ENCODE peak calls at places on chromosomes 4 and X, in nine cellular contexts. S is endothelial cell of umbilical vein, V is A549, D is endodermal cell, P is heart right ventricle, Z is suprapubic skin, M is PC-3, F is HCT116, T is cardiac fibroblast. N is an unnamed sample.

GRCh38 chr4:149574973-149575372 is 240.7 kb downstream of the IQCM start:
- DNase-seq in S (no peak), T (no peak), P (no peak), V (no peak), F (no peak), Z (no peak), M (no peak), D (no peak), N (no peak)

GRCh38 chr4:156774422-156774821 is 197.2 kb downstream of the PDGFC start:
- DNase-seq in D (no peak), T (peak), S (no peak), Z (peak), M (peak), V (peak), F (no peak), P (no peak), N (peak)

GRCh38 chr4:134544303-134544761 is 342.7 kb upstream of the PABPC4L start:
- DNase-seq in Z (no peak), T (peak), P (no peak), M (peak), D (no peak), S (peak), V (peak), F (peak), N (peak)

GRCh38 chr4:111991797-111992196 is 153.5 kb upstream of the FAM241A start:
- DNase-seq in D (no peak), F (peak), M (peak), T (peak), S (peak), Z (no peak), V (peak), P (no peak), N (peak)

GRCh38 chrX:105694839-105695238 is 127.5 kb upstream of the NRK start:
- DNase-seq in D (no peak), T (no peak), V (no peak), S (no peak), Z (no peak), P (no peak), F (no peak), M (peak), N (no peak)

GRCh38 chr4:102705391-102705935 is 55.3 kb downstream of the MANBA start:
- DNase-seq in M (no peak), P (no peak), T (no peak), D (peak), F (no peak), V (no peak), Z (no peak), S (no peak), N (no peak)

GRCh38 chrX:153885208-153885787 is 675 bp downstream of the L1CAM start:
- DNase-seq in D (no peak), T (no peak), M (no peak), Z (no peak), V (no peak), S (no peak), P (no peak), F (no peak), N (no peak)

GRCh38 chr4:128286474-128287158 is 997 bp downstream of the PGRMC2 start:
- DNase-seq in V (peak), M (peak), T (peak), S (peak), Z (no peak), P (no peak), F (peak), D (no peak), N (peak)

GRCh38 chrX:130994671-130995070 is 63.5 kb upstream of the ARHGAP36 start:
- DNase-seq in F (no peak), D (peak), P (no peak), T (peak), M (peak), S (peak), V (peak), Z (no peak), N (peak)

GRCh38 chrX:147550217-147550616 is 361.5 kb upstream of the FMR1 start:
- DNase-seq in M (peak), D (peak), T (no peak), V (no peak), Z (no peak), F (no peak), P (no peak), S (no peak), N (no peak)

GRCh38 chr4:3936184-3936583 is 170.0 kb downstream of the ADRA2C start:
- DNase-seq in P (no peak), Z (no peak), D (peak), M (no peak), F (no peak), V (no peak), S (no peak), T (no peak), N (no peak)

GRCh38 chr4:1373892-1374705 is 27.1 kb downstream of the UVSSA start:
- DNase-seq in F (no peak), T (no peak), D (peak), M (no peak), P (peak), Z (no peak), V (no peak), S (no peak), N (no peak)

GRCh38 chrX:154458954-154459829 is 1.1 kb downstream of the PLXNA3 start:
- DNase-seq in F (no peak), V (no peak), P (peak), D (peak), S (no peak), M (peak), Z (no peak), T (no peak), N (no peak)

GRCh38 chr4:94929696-94930095 is 171.9 kb downstream of the BMPR1B start:
- DNase-seq in T (no peak), V (no peak), P (no peak), D (no peak), M (no peak), Z (no peak), F (no peak), S (no peak), N (no peak)

GRCh38 chr4:30616943-30617646 is 103.1 kb upstream of the PCDH7 start:
- DNase-seq in V (no peak), T (peak), D (no peak), S (no peak), M (no peak), Z (no peak), P (no peak), F (no peak), N (peak)

GRCh38 chr4:55386073-55386472 is 9.7 kb upstream of the TMEM165 start:
- DNase-seq in S (peak), M (peak), F (peak), T (peak), D (peak), V (no peak), P (no peak), Z (no peak), N (peak)

GRCh38 chrX:99901091-99901490 is 509.0 kb downstream of the PCDH19 start:
- DNase-seq in T (no peak), M (no peak), V (no peak), P (no peak), D (no peak), S (no peak), Z (no peak), F (no peak), N (no peak)

DNA sequence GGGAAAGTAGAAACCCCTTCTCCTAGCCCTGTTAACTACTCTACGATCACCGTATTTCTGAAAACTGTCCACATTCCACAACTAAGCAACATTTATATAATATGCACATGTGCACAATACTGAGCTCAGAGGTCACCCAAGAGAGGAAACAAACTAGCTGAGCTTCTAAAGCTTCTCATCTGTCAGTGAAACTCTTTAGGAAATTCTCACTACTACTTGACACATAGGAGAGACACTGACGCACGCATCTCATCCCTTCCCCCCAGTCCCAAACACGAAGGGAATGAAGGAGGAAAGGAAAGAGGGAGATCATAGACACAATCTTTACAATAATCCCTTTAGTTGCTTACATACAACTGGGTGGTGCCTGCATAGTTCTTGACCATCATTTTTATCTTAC is 56.3 kb downstream of the METTL14 start:
- DNase-seq in F (no peak), D (no peak), M (no peak), T (peak), P (no peak), Z (no peak), V (no peak), S (no peak), N (peak)
- H3K4me3 ChIP-seq in F (no peak), D (no peak), M (no peak), T (no peak), P (peak), Z (no peak), V (no peak), S (no peak), N (no peak)

DNA sequence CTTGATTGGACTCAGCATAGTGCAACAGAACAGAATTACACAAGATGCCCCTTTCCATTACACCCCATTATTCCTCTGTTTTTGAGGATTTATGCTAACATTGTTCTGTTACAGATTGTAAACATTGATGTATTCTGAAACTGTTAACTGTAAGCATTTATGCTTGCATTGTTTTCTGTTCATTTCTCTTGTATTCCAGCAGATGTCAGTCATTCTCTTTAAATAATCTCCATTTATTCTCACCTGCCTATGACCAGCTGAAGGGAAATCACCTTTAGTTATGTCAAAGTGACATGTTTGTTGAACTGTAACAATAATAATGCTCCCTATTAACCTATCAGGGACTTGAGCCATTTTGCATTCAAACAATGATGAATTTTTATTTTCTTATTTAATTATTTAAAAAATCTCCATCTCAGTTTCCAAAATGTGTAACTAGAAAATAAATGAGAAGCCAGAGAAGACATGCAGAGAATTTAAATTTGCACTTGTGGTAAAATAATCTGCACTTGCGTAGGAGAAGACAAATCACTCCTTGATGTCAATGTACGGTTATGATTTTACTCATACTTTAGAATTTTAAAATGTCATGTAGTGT is 58.0 kb downstream of the SPCS3 start:
- DNase-seq in P (no peak), V (peak), T (peak), Z (no peak), S (peak), D (no peak), F (peak), M (peak), N (peak)
- TF ChIP-seq CTCF in P (peak), V (peak), T (peak), Z (no peak), S (no peak), D (peak), F (peak), M (peak), N (peak)

GRCh38 chrX:24093746-24094145 is 39.0 kb downstream of the EIF2S3 start:
- DNase-seq in T (no peak), F (no peak), M (no peak), Z (no peak), V (no peak), D (no peak), P (no peak), S (no peak), N (no peak)

GRCh38 chrX:24097741-24098140 is 43.0 kb downstream of the EIF2S3 start:
- DNase-seq in M (no peak), V (no peak), S (no peak), P (no peak), T (no peak), F (no peak), D (no peak), Z (no peak), N (no peak)

GRCh38 chrX:24098932-24099331 is 44.2 kb downstream of the EIF2S3 start:
- DNase-seq in P (no peak), M (no peak), Z (no peak), T (no peak), D (no peak), V (no peak), F (no peak), S (no peak), N (no peak)

GRCh38 chrX:24100713-24101112 is 46.0 kb downstream of the EIF2S3 start:
- DNase-seq in T (peak), Z (no peak), V (no peak), F (no peak), S (peak), P (no peak), D (no peak), M (no peak), N (peak)

GRCh38 chrX:24099394-24099793 is 44.6 kb downstream of the EIF2S3 start:
- DNase-seq in T (no peak), P (no peak), V (no peak), Z (no peak), M (no peak), D (no peak), F (no peak), S (no peak), N (no peak)
- H3K4me3 ChIP-seq in T (no peak), P (no peak), V (no peak), Z (no peak), M (peak), D (no peak), F (no peak), S (no peak), N (no peak)

GRCh38 chr4:126812076-126812475 is 820.7 kb upstream of the INTU start:
- DNase-seq in Z (no peak), P (no peak), S (no peak), M (no peak), T (no peak), V (no peak), F (no peak), D (no peak), N (no peak)
- TF ChIP-seq CTCF in Z (no peak), P (no peak), S (no peak), M (no peak), T (no peak), V (no peak), F (no peak), D (peak), N (no peak)

GRCh38 chr4:139200102-139200501 is 23.1 kb upstream of the ELF2 start:
- DNase-seq in M (no peak), S (no peak), T (no peak), Z (no peak), P (no peak), V (no peak), F (no peak), D (no peak), N (no peak)
- H3K4me3 ChIP-seq in M (no peak), S (no peak), T (no peak), Z (no peak), P (no peak), V (no peak), F (no peak), D (no peak), N (no peak)

N was measured in fibroblast of pulmonary artery.